ENCODE peak calls at places on chromosomes 3 and 15, in six cellular contexts. H is HepG2, P is GM23338, F is H1, M is K562, D is GM12878. R is an unnamed sample.

GRCh38 chr3:189410522-189410921 is 220.7 kb upstream of the TP63 start:
- DNase-seq in H (no peak), P (no peak), F (no peak), M (no peak), D (no peak), R (no peak)

GRCh38 chr15:58369261-58369699 is 62.5 kb upstream of the LIPC start:
- DNase-seq in H (peak), P (no peak), F (no peak), M (no peak), D (no peak), R (no peak)

GRCh38 chr3:119550090-119550910 is 9.1 kb downstream of the CD80 start:
- DNase-seq in H (no peak), P (no peak), F (no peak), M (no peak), D (no peak), R (no peak)

GRCh38 chr3:52044869-52045616 is 11.3 kb downstream of the DUSP7 start:
- DNase-seq in H (no peak), P (peak), F (peak), M (no peak), D (no peak), R (peak)

GRCh38 chr3:105417538-105418289 is 51.0 kb downstream of the ALCAM start:
- DNase-seq in H (no peak), P (no peak), F (no peak), M (no peak), D (no peak), R (no peak)

GRCh38 chr3:139427283-139428060 is 38.0 kb upstream of the COPB2 start:
- DNase-seq in H (peak), P (peak), F (no peak), M (peak), D (peak), R (no peak)

GRCh38 chr3:63709576-63709975 is 57.1 kb downstream of the SNTN start:
- DNase-seq in H (no peak), P (no peak), F (no peak), M (no peak), D (no peak), R (no peak)

GRCh38 chr3:111989061-111989678 is 9.6 kb upstream of the TAGLN3 start:
- DNase-seq in H (peak), P (peak), F (no peak), M (peak), D (no peak), R (no peak)

GRCh38 chr3:24242012-24242698 is 252.5 kb downstream of the THRB start:
- DNase-seq in H (no peak), P (peak), F (no peak), M (no peak), D (no peak), R (no peak)

GRCh38 chr15:88833688-88834087 is 30.5 kb downstream of the ACAN start:
- DNase-seq in H (no peak), P (no peak), F (no peak), M (no peak), D (no peak), R (no peak)

GRCh38 chr15:42387603-42388002 is 28.3 kb downstream of the CAPN3 start:
- DNase-seq in H (no peak), P (no peak), F (no peak), M (no peak), D (no peak), R (no peak)

GRCh38 chr15:72365844-72366243 is 10.0 kb downstream of the HEXA start:
- DNase-seq in H (no peak), P (no peak), F (no peak), M (no peak), D (peak), R (no peak)

GRCh38 chr15:69976366-69976994 is 121.2 kb downstream of the TLE3 start:
- DNase-seq in H (peak), P (peak), F (peak), M (peak), D (no peak), R (peak)

GRCh38 chr3:188510366-188510765 is 356.4 kb downstream of the LPP start:
- DNase-seq in H (no peak), P (no peak), F (no peak), M (no peak), D (no peak), R (no peak)

GRCh38 chr3:52208556-52208955 is 10.6 kb downstream of the ALAS1 start:
- DNase-seq in H (no peak), P (no peak), F (no peak), M (no peak), D (no peak), R (no peak)

GRCh38 chr3:160141485-160142185 is 83.6 kb upstream of the C3orf80 start:
- DNase-seq in H (no peak), P (no peak), F (no peak), M (no peak), D (no peak), R (no peak)

GRCh38 chr15:91228391-91228790 is 128.3 kb downstream of the SV2B start:
- DNase-seq in H (no peak), P (no peak), F (no peak), M (no peak), D (no peak), R (no peak)

GRCh38 chr3:141998674-141999290 is 122.3 kb downstream of the ATP1B3 start:
- DNase-seq in H (peak), P (no peak), F (no peak), M (no peak), D (no peak), R (no peak)

GRCh38 chr3:81716870-81717509 is 44.5 kb downstream of the GBE1 start:
- DNase-seq in H (peak), P (peak), F (no peak), M (peak), D (no peak), R (no peak)

DNA sequence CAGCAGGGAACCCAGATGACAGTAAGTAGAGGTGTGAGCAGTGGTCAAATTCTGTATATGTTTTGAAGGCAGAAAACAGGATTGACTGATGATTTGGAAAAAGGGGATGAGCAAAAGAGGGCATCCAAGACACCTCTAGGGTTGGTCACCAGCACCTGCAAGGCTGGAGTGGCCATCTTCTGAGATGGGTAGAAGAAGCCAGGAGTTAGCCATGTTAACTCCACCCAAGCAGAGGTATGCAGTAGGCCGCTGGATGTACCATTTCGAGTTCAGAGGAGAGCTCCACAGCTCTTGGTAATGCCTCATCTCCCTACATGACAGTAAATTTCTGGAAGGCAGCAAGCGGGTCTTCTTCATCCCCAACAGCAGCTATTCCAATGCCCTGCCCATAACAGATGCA is 7.0 kb downstream of the RFTN1 start:
- DNase-seq in H (no peak), P (no peak), F (no peak), M (no peak), D (no peak), R (no peak)
- TF ChIP-seq CREB1 in H (no peak), P (no peak), F (no peak), M (no peak), D (no peak), R (no peak)

GRCh38 chr3:71078723-71079525 is 504.6 kb downstream of the FOXP1 start:
- DNase-seq in H (no peak), P (no peak), F (no peak), M (no peak), D (no peak), R (no peak)
- TF ChIP-seq CREB1 in H (no peak), P (no peak), F (no peak), M (no peak), D (no peak), R (no peak)

DNA sequence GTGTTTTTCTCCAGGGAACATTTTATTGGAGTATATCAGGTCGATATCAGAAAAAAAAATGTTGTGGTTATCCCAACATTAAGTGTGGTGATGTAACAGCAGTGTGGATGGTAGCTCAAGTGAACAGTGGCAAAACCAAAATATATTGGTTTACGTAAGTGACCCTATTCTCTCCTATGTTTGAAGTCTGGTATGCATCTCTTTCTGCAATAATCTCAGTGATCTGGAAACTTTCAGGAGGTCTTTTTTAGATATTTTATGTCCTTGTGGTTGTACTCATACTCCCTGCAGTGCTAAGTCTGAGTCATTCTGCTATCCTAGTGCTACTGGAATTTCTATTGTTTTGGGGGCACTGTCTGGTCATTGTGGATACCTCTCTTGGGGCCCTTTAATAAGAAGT is 137.9 kb downstream of the SNRPN start:
- DNase-seq in H (no peak), P (no peak), F (no peak), M (no peak), D (no peak), R (no peak)
- TF ChIP-seq CREB1 in H (no peak), P (no peak), F (no peak), M (no peak), D (no peak), R (no peak)

GRCh38 chr3:34178415-34178814 is 380.0 kb downstream of the PDCD6IP start:
- DNase-seq in H (no peak), P (no peak), F (no peak), M (no peak), D (no peak), R (no peak)
- TF ChIP-seq CREB1 in H (no peak), P (no peak), F (no peak), M (no peak), D (no peak), R (no peak)

GRCh38 chr3:122957707-122958210 is 69.8 kb downstream of the SEMA5B start:
- DNase-seq in H (no peak), P (no peak), F (no peak), M (no peak), D (no peak), R (no peak)

GRCh38 chr3:122958290-122958689 is 69.3 kb downstream of the SEMA5B start:
- DNase-seq in H (no peak), P (no peak), F (no peak), M (no peak), D (no peak), R (no peak)

GRCh38 chr3:122955916-122956684 is 71.5 kb downstream of the SEMA5B start:
- DNase-seq in H (no peak), P (no peak), F (no peak), M (no peak), D (no peak), R (no peak)

GRCh38 chr3:122959339-122959738 is 68.2 kb downstream of the SEMA5B start:
- DNase-seq in H (no peak), P (no peak), F (no peak), M (no peak), D (no peak), R (no peak)

GRCh38 chr3:122956685-122957455 is 70.7 kb downstream of the SEMA5B start:
- DNase-seq in H (no peak), P (peak), F (no peak), M (no peak), D (no peak), R (peak)
- TF ChIP-seq CREB1 in H (no peak), P (no peak), F (no peak), M (no peak), D (no peak), R (no peak)

DNA sequence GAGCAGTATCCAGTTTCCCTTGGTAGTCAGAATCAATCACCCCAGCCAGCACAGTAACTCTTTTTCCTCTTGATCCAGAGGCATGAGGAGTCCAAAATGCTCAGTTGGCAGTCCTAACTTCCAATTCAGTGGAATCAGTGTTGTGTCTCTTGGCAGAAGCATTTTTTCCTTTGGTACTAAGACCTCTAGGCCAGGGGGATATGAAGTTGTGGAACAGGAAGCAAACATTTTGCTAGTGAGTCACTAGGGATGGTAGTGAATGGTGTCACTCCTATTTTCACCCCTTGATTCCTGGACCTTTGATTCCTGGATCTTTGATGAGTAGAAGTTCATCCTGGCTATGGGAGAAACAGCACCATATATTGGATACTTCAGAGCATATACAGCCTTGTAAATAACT is 70.5 kb upstream of the ALDH1A3 start:
- DNase-seq in H (no peak), P (no peak), F (no peak), M (no peak), D (no peak), R (no peak)
- TF ChIP-seq CREB1 in H (no peak), P (no peak), F (no peak), M (no peak), D (no peak), R (no peak)